ENCODE peak calls at places on chromosomes 3 and 15, in eight cellular contexts. One of them, this sample, is unnamed.

GRCh38 chr3:106302451-106303221 is 433.8 kb upstream of the CBLB start:
- DNase-seq in HCT116: no peak
- DNase-seq in Panc1: no peak
- DNase-seq in transverse colon: no peak
- DNase-seq in kidney: no peak
- DNase-seq in tibial artery: no peak
- DNase-seq in Peyer's patch: no peak
- DNase-seq in fibroblast of lung: no peak
- DNase-seq in this sample: no peak

GRCh38 chr15:82850731-82851130 is 41.3 kb downstream of the WHAMM start:
- DNase-seq in Panc1: no peak
- DNase-seq in tibial artery: no peak
- DNase-seq in fibroblast of lung: no peak
- DNase-seq in transverse colon: no peak
- DNase-seq in HCT116: no peak
- DNase-seq in kidney: no peak
- DNase-seq in Peyer's patch: no peak
- DNase-seq in this sample: peak; percentile 56

GRCh38 chr3:158709666-158710083 is 22.6 kb downstream of the RARRES1 start:
- DNase-seq in Panc1: no peak
- DNase-seq in tibial artery: no peak
- DNase-seq in fibroblast of lung: peak; percentile 100
- DNase-seq in kidney: no peak
- DNase-seq in transverse colon: no peak
- DNase-seq in HCT116: no peak
- DNase-seq in Peyer's patch: no peak
- DNase-seq in this sample: no peak

GRCh38 chr3:25420168-25420567 is 7.9 kb upstream of the RARB start:
- DNase-seq in kidney: no peak
- DNase-seq in tibial artery: no peak
- DNase-seq in fibroblast of lung: no peak
- DNase-seq in HCT116: no peak
- DNase-seq in transverse colon: no peak
- DNase-seq in Panc1: no peak
- DNase-seq in Peyer's patch: no peak
- DNase-seq in this sample: no peak

GRCh38 chr15:47961401-47962090 is 159.2 kb upstream of the SLC24A5 start:
- DNase-seq in tibial artery: no peak
- DNase-seq in Peyer's patch: no peak
- DNase-seq in HCT116: no peak
- DNase-seq in kidney: no peak
- DNase-seq in fibroblast of lung: no peak
- DNase-seq in transverse colon: peak; percentile 32
- DNase-seq in Panc1: no peak
- DNase-seq in this sample: no peak

GRCh38 chr3:60742606-60743145 is 508.6 kb downstream of the FHIT start:
- DNase-seq in transverse colon: no peak
- DNase-seq in HCT116: no peak
- DNase-seq in fibroblast of lung: peak; percentile 80
- DNase-seq in Panc1: no peak
- DNase-seq in Peyer's patch: no peak
- DNase-seq in kidney: no peak
- DNase-seq in tibial artery: no peak
- DNase-seq in this sample: no peak

GRCh38 chr3:39146611-39147373 is 6.6 kb downstream of the CSRNP1 start:
- DNase-seq in tibial artery: peak; percentile 89
- DNase-seq in Peyer's patch: peak; percentile 86
- DNase-seq in kidney: peak; percentile 93
- DNase-seq in transverse colon: peak; percentile 85
- DNase-seq in Panc1: peak; percentile 67
- DNase-seq in fibroblast of lung: peak; percentile 98
- DNase-seq in HCT116: peak; percentile 77
- DNase-seq in this sample: peak; percentile 95

GRCh38 chr3:36579746-36580145 is 184.6 kb downstream of the DCLK3 start:
- DNase-seq in transverse colon: no peak
- DNase-seq in fibroblast of lung: no peak
- DNase-seq in HCT116: no peak
- DNase-seq in tibial artery: no peak
- DNase-seq in Peyer's patch: no peak
- DNase-seq in kidney: no peak
- DNase-seq in Panc1: no peak
- DNase-seq in this sample: no peak

GRCh38 chr3:179613807-179614206 is 9.2 kb downstream of the NDUFB5 start:
- DNase-seq in Peyer's patch: no peak
- DNase-seq in tibial artery: no peak
- DNase-seq in transverse colon: no peak
- DNase-seq in HCT116: no peak
- DNase-seq in Panc1: no peak
- DNase-seq in fibroblast of lung: peak; percentile 72
- DNase-seq in kidney: no peak
- DNase-seq in this sample: no peak

GRCh38 chr3:104879919-104880318 is 486.8 kb upstream of the ALCAM start:
- DNase-seq in fibroblast of lung: peak; percentile 63
- DNase-seq in HCT116: no peak
- DNase-seq in tibial artery: no peak
- DNase-seq in kidney: no peak
- DNase-seq in Peyer's patch: no peak
- DNase-seq in Panc1: no peak
- DNase-seq in transverse colon: no peak
- DNase-seq in this sample: no peak

GRCh38 chr3:126959921-126960603 is 22.9 kb upstream of the PLXNA1 start:
- DNase-seq in fibroblast of lung: peak; percentile 69
- DNase-seq in kidney: no peak
- DNase-seq in HCT116: no peak
- DNase-seq in transverse colon: no peak
- DNase-seq in tibial artery: no peak
- DNase-seq in Panc1: no peak
- DNase-seq in Peyer's patch: no peak
- DNase-seq in this sample: peak; percentile 57

GRCh38 chr3:52529376-52530333 is 4.0 kb downstream of the NT5DC2 start:
- DNase-seq in Panc1: no peak
- DNase-seq in HCT116: no peak
- DNase-seq in tibial artery: peak; percentile 60
- DNase-seq in Peyer's patch: peak; percentile 37
- DNase-seq in transverse colon: peak; percentile 7
- DNase-seq in kidney: peak; percentile 73
- DNase-seq in fibroblast of lung: peak; percentile 56
- DNase-seq in this sample: no peak

GRCh38 chr3:99945328-99945995 is 127.8 kb downstream of the CMSS1 start:
- DNase-seq in Panc1: no peak
- DNase-seq in HCT116: no peak
- DNase-seq in tibial artery: no peak
- DNase-seq in fibroblast of lung: peak; percentile 88
- DNase-seq in Peyer's patch: no peak
- DNase-seq in transverse colon: no peak
- DNase-seq in kidney: no peak
- DNase-seq in this sample: no peak

GRCh38 chr3:110814170-110815007 is 257.2 kb upstream of the NECTIN3 start:
- DNase-seq in fibroblast of lung: peak; percentile 96
- DNase-seq in HCT116: peak; percentile 93
- DNase-seq in tibial artery: no peak
- DNase-seq in Panc1: no peak
- DNase-seq in transverse colon: peak; percentile 14
- DNase-seq in Peyer's patch: no peak
- DNase-seq in kidney: peak; percentile 41
- DNase-seq in this sample: peak; percentile 39

GRCh38 chr3:108822167-108822897 is at the start of gene TRAT1:
- DNase-seq in transverse colon: no peak
- DNase-seq in Panc1: no peak
- DNase-seq in kidney: no peak
- DNase-seq in Peyer's patch: no peak
- DNase-seq in HCT116: no peak
- DNase-seq in fibroblast of lung: no peak
- DNase-seq in tibial artery: no peak
- DNase-seq in this sample: no peak

DNA sequence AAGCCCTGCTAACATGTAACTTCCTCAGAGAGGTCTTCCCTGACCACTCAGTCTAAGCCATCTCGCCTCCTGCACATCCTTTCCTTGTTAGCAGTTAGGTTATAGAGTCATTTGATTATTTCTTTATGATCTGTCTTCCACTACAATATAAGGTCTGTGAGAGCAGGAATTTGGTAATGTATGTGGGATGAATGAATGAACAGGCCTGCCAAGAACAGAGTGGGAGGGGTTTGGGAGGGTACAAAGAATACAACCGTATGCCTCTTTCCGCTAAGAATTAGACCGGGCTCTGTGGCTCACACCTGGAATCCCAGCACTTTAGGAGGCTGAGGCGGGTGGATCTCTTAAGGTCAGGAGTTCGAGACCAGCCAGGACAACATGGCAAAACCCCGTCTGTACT is 32.4 kb upstream of the MYO1E start:
- DNase-seq in transverse colon: peak; percentile 35
- DNase-seq in tibial artery: no peak
- DNase-seq in HCT116: no peak
- DNase-seq in fibroblast of lung: no peak
- DNase-seq in kidney: no peak
- DNase-seq in Peyer's patch: no peak
- DNase-seq in Panc1: no peak
- DNase-seq in this sample: no peak
- H3K4me1 ChIP-seq in transverse colon: peaks cover 28% of the 10 kb centered on the region
- H3K4me1 ChIP-seq in tibial artery: no peaks in the 10 kb centered on the region
- H3K4me1 ChIP-seq in HCT116: peaks cover 1% of the 10 kb centered on the region
- H3K4me1 ChIP-seq in fibroblast of lung: no peaks in the 10 kb centered on the region
- H3K4me1 ChIP-seq in kidney: peaks cover 2% of the 10 kb centered on the region
- H3K4me1 ChIP-seq in Peyer's patch: peaks cover 9% of the 10 kb centered on the region
- H3K4me1 ChIP-seq in Panc1: no peaks in the 10 kb centered on the region
- H3K4me1 ChIP-seq in this sample: no peaks in the 10 kb centered on the region

GRCh38 chr15:68345481-68345880 is 67.9 kb downstream of the FEM1B start:
- DNase-seq in transverse colon: no peak
- DNase-seq in tibial artery: no peak
- DNase-seq in Panc1: no peak
- DNase-seq in Peyer's patch: no peak
- DNase-seq in HCT116: no peak
- DNase-seq in fibroblast of lung: no peak
- DNase-seq in kidney: no peak
- DNase-seq in this sample: no peak
- H3K4me1 ChIP-seq in transverse colon: peaks cover 10% of the 10 kb centered on the region
- H3K4me1 ChIP-seq in tibial artery: peaks cover 64% of the 10 kb centered on the region
- H3K4me1 ChIP-seq in Panc1: no peaks in the 10 kb centered on the region
- H3K4me1 ChIP-seq in Peyer's patch: no peaks in the 10 kb centered on the region
- H3K4me1 ChIP-seq in HCT116: peaks cover 23% of the 10 kb centered on the region
- H3K4me1 ChIP-seq in fibroblast of lung: peaks cover 7% of the 10 kb centered on the region
- H3K4me1 ChIP-seq in kidney: peaks cover 5% of the 10 kb centered on the region
- H3K4me1 ChIP-seq in this sample: peaks cover 18% of the 10 kb centered on the region

DNA sequence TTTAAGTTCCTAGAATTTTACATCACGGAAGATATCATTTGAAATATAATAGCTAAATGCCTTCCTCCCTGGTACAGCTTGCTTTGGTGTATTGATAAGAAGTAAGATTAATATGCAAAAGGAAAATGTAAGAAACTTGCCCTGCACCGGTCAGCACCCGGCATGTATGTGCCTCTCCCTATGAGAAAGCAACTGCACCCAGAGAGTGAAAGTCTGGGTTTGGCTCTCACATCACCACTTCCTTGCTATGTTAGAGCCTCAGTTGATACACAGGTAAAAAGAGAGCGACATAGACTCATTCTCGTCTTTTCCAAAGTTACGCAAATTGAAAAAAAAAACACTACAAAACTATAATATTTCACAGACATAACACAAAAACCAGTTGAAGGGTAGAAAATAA is 96.7 kb downstream of the FOXP1 start:
- DNase-seq in Peyer's patch: no peak
- DNase-seq in kidney: no peak
- DNase-seq in fibroblast of lung: no peak
- DNase-seq in HCT116: no peak
- DNase-seq in tibial artery: no peak
- DNase-seq in Panc1: no peak
- DNase-seq in transverse colon: no peak
- DNase-seq in this sample: no peak
- H3K4me1 ChIP-seq in Peyer's patch: no peaks in the 10 kb centered on the region
- H3K4me1 ChIP-seq in kidney: no peaks in the 10 kb centered on the region
- H3K4me1 ChIP-seq in fibroblast of lung: no peaks in the 10 kb centered on the region
- H3K4me1 ChIP-seq in HCT116: no peaks in the 10 kb centered on the region
- H3K4me1 ChIP-seq in tibial artery: no peaks in the 10 kb centered on the region
- H3K4me1 ChIP-seq in Panc1: no peaks in the 10 kb centered on the region
- H3K4me1 ChIP-seq in transverse colon: no peaks in the 10 kb centered on the region
- H3K4me1 ChIP-seq in this sample: no peaks in the 10 kb centered on the region

GRCh38 chr3:115019900-115020299 is 127.2 kb downstream of the ZBTB20 start:
- DNase-seq in kidney: no peak
- DNase-seq in Panc1: no peak
- DNase-seq in tibial artery: peak; percentile 20
- DNase-seq in transverse colon: no peak
- DNase-seq in HCT116: no peak
- DNase-seq in Peyer's patch: no peak
- DNase-seq in fibroblast of lung: no peak
- DNase-seq in this sample: no peak
- H3K4me1 ChIP-seq in kidney: peaks cover 6% of the 10 kb centered on the region
- H3K4me1 ChIP-seq in Panc1: no peaks in the 10 kb centered on the region
- H3K4me1 ChIP-seq in tibial artery: no peaks in the 10 kb centered on the region
- H3K4me1 ChIP-seq in transverse colon: peaks cover 19% of the 10 kb centered on the region
- H3K4me1 ChIP-seq in HCT116: no peaks in the 10 kb centered on the region
- H3K4me1 ChIP-seq in Peyer's patch: no peaks in the 10 kb centered on the region
- H3K4me1 ChIP-seq in fibroblast of lung: no peaks in the 10 kb centered on the region
- H3K4me1 ChIP-seq in this sample: no peaks in the 10 kb centered on the region

GRCh38 chr3:45597166-45597565 is 2.6 kb downstream of the LIMD1 start:
- DNase-seq in transverse colon: peak; percentile 24
- DNase-seq in Peyer's patch: no peak
- DNase-seq in fibroblast of lung: peak; percentile 81
- DNase-seq in HCT116: no peak
- DNase-seq in tibial artery: no peak
- DNase-seq in kidney: no peak
- DNase-seq in Panc1: no peak
- DNase-seq in this sample: no peak

GRCh38 chr3:45597581-45597980 is 3.0 kb downstream of the LIMD1 start:
- DNase-seq in tibial artery: no peak
- DNase-seq in Peyer's patch: no peak
- DNase-seq in kidney: no peak
- DNase-seq in HCT116: no peak
- DNase-seq in fibroblast of lung: no peak
- DNase-seq in Panc1: no peak
- DNase-seq in transverse colon: no peak
- DNase-seq in this sample: no peak

GRCh38 chr3:45599424-45599886 is 4.9 kb downstream of the LIMD1 start:
- DNase-seq in transverse colon: peak; percentile 51
- DNase-seq in kidney: no peak
- DNase-seq in HCT116: no peak
- DNase-seq in fibroblast of lung: no peak
- DNase-seq in Panc1: no peak
- DNase-seq in Peyer's patch: no peak
- DNase-seq in tibial artery: no peak
- DNase-seq in this sample: no peak

GRCh38 chr3:45601156-45601555 is 6.6 kb downstream of the LIMD1 start:
- DNase-seq in Peyer's patch: no peak
- DNase-seq in HCT116: no peak
- DNase-seq in kidney: no peak
- DNase-seq in transverse colon: no peak
- DNase-seq in fibroblast of lung: no peak
- DNase-seq in Panc1: no peak
- DNase-seq in tibial artery: no peak
- DNase-seq in this sample: no peak

GRCh38 chr3:45599984-45600650 is 5.6 kb downstream of the LIMD1 start:
- DNase-seq in tibial artery: no peak
- DNase-seq in transverse colon: peak; percentile 65
- DNase-seq in kidney: no peak
- DNase-seq in fibroblast of lung: no peak
- DNase-seq in HCT116: no peak
- DNase-seq in Peyer's patch: no peak
- DNase-seq in Panc1: no peak
- DNase-seq in this sample: no peak
- H3K4me1 ChIP-seq in tibial artery: peaks cover 77% of the 10 kb centered on the region
- H3K4me1 ChIP-seq in transverse colon: peaks cover 64% of the 10 kb centered on the region
- H3K4me1 ChIP-seq in kidney: peaks cover 36% of the 10 kb centered on the region
- H3K4me1 ChIP-seq in fibroblast of lung: peaks cover 11% of the 10 kb centered on the region
- H3K4me1 ChIP-seq in HCT116: peaks cover 15% of the 10 kb centered on the region
- H3K4me1 ChIP-seq in Peyer's patch: peaks cover 21% of the 10 kb centered on the region
- H3K4me1 ChIP-seq in Panc1: peaks cover 12% of the 10 kb centered on the region
- H3K4me1 ChIP-seq in this sample: peaks cover 19% of the 10 kb centered on the region

This sample was measured in RWPE2.